ENCODE peak calls at places on chromosomes 4 and X, in four cellular contexts. J is lower leg skin, Q is anterior cingulate cortex, Y is astrocyte of the cerebellum. U is an unnamed sample.

GRCh38 chr4:152896819-152897218 is 39.3 kb upstream of the FHDC1 start:
- DNase-seq in Y (no peak), J (no peak), Q (no peak), U (no peak)

GRCh38 chr4:6576512-6576911 is 1.5 kb downstream of the MAN2B2 start:
- DNase-seq in J (no peak), Y (no peak), Q (no peak), U (no peak)

GRCh38 chrX:110280954-110281353 is 36.9 kb downstream of the AMMECR1 start:
- DNase-seq in Y (peak), J (no peak), Q (no peak), U (no peak)

GRCh38 chr4:119632216-119632615 is 3.6 kb upstream of the PDE5A start:
- DNase-seq in J (no peak), Y (no peak), Q (no peak), U (no peak)

GRCh38 chr4:129323630-129324029 is 227.7 kb downstream of the C4orf33 start:
- DNase-seq in Y (no peak), Q (no peak), J (no peak), U (no peak)

GRCh38 chr4:41142946-41143720 is 71.2 kb downstream of the APBB2 start:
- DNase-seq in Q (no peak), Y (peak), J (no peak), U (peak)

GRCh38 chr4:188714907-188715306 is 575.7 kb downstream of the TRIML1 start:
- DNase-seq in Y (peak), J (no peak), Q (no peak), U (no peak)

GRCh38 chr4:151250706-151251105 is 26.3 kb upstream of the PRSS48 start:
- DNase-seq in J (no peak), Q (no peak), Y (no peak), U (no peak)

GRCh38 chrX:133660356-133660755 is 245.1 kb upstream of the GPC4 start:
- DNase-seq in J (no peak), Y (no peak), Q (no peak), U (no peak)

GRCh38 chrX:69020316-69020715 is 144.9 kb downstream of the PJA1 start:
- DNase-seq in Y (no peak), Q (no peak), J (peak), U (no peak)

GRCh38 chr4:86926428-86927086 is 8.3 kb upstream of the AFF1 start:
- DNase-seq in Q (no peak), Y (no peak), J (peak), U (no peak)

GRCh38 chrX:155068165-155068564 is 2.8 kb downstream of the CMC4 start:
- DNase-seq in Y (peak), J (no peak), Q (no peak), U (no peak)

GRCh38 chrX:41600266-41600665 is 88.5 kb upstream of the GPR34 start:
- DNase-seq in Y (peak), Q (no peak), J (no peak), U (peak)

GRCh38 chrX:16946361-16946964 is at the start of gene REPS2:
- DNase-seq in Y (peak), Q (peak), J (peak), U (no peak)

GRCh38 chr4:151745727-151746231 is 15.0 kb downstream of the GATB start:
- DNase-seq in Y (no peak), Q (no peak), J (no peak), U (no peak)

GRCh38 chrX:147912093-147912801 is 528 bp downstream of the FMR1 start:
- DNase-seq in J (peak), Y (no peak), Q (peak), U (no peak)

GRCh38 chr4:15149842-15150592 is 147.7 kb downstream of the CPEB2 start:
- DNase-seq in J (peak), Q (peak), Y (peak), U (peak)

GRCh38 chr4:1809754-1810502 is 16.8 kb downstream of the FGFR3 start:
- DNase-seq in Y (no peak), J (peak), Q (peak), U (peak)

GRCh38 chr4:60201052-60201673 is 999.0 kb upstream of the ADGRL3 start:
- DNase-seq in J (no peak), Q (no peak), Y (peak), U (peak)

GRCh38 chrX:115460565-115460888 is 100.4 kb upstream of the PLS3 start:
- DNase-seq in Y (no peak), J (no peak), Q (no peak), U (no peak)

GRCh38 chrX:3141031-3141430 is 99.8 kb downstream of the ARSF start:
- DNase-seq in J (no peak), Y (peak), Q (no peak), U (no peak)

GRCh38 chr4:3285558-3286334 is 7.1 kb upstream of the RGS12 start:
- DNase-seq in Q (no peak), Y (peak), J (peak), U (no peak)

GRCh38 chr4:61785766-61786165 is 585.6 kb downstream of the ADGRL3 start:
- DNase-seq in Y (no peak), Q (no peak), J (no peak), U (no peak)

GRCh38 chr4:26173619-26174018 is 147.2 kb upstream of the RBPJ start:
- DNase-seq in Q (no peak), J (peak), Y (no peak), U (peak)

GRCh38 chr4:138510053-138510452 is 267.9 kb upstream of the SLC7A11 start:
- DNase-seq in Y (no peak), Q (no peak), J (no peak), U (no peak)

GRCh38 chrX:10649286-10649685 is 28.9 kb upstream of the MID1 start:
- DNase-seq in Q (no peak), Y (no peak), J (no peak), U (no peak)

GRCh38 chr4:25842229-25842840 is 20.5 kb downstream of the SEL1L3 start:
- DNase-seq in Q (no peak), Y (no peak), J (no peak), U (no peak)

GRCh38 chrX:19332983-19333382 is 10.7 kb upstream of the PDHA1 start:
- DNase-seq in Q (peak), J (no peak), Y (no peak), U (no peak)